ENCODE peak calls at places on chromosomes 5 and 9, in nine cellular contexts. Y is ELR; L is activated naive CD4-positive, alpha-beta T cell; B is EL; O is activated CD4-positive, CD25-positive, alpha-beta regulatory T cell; Q is activated T-cell treated with anti-CD3 and anti-CD28 coated beads for 48 hours; N is hypothalamus; U is HTR-8/SVneo; P is nephron progenitor cell. T is an unnamed sample.

GRCh38 chr9:4596165-4596922 is 65.8 kb upstream of the PLPP6 start:
- DNase-seq in Y (no peak), L (peak), B (no peak), O (no peak), Q (no peak), N (no peak), U (no peak), P (no peak), T (no peak)

GRCh38 chr9:94862242-94862610 is 135.7 kb downstream of the AOPEP start:
- DNase-seq in Y (no peak), L (no peak), B (no peak), O (no peak), Q (no peak), N (no peak), U (no peak), P (no peak), T (no peak)

GRCh38 chr9:78044189-78044588 is 12.6 kb upstream of the GNAQ start:
- DNase-seq in Y (no peak), L (no peak), B (no peak), O (no peak), Q (no peak), N (no peak), U (no peak), P (no peak), T (no peak)

GRCh38 chr9:70046274-70047070 is 2.8 kb downstream of the MAMDC2 start:
- DNase-seq in Y (peak), L (no peak), B (peak), O (no peak), Q (no peak), N (no peak), U (peak), P (no peak), T (peak)

GRCh38 chr5:89733772-89734171 is 675.8 kb downstream of the CETN3 start:
- DNase-seq in Y (no peak), L (no peak), B (no peak), O (no peak), Q (no peak), N (no peak), U (no peak), P (no peak), T (no peak)

GRCh38 chr5:55650391-55650790 is 61.7 kb downstream of the SLC38A9 start:
- DNase-seq in Y (peak), L (no peak), B (peak), O (no peak), Q (no peak), N (no peak), U (no peak), P (no peak), T (peak)

GRCh38 chr9:91342575-91342974 is 19.1 kb downstream of the AUH start:
- DNase-seq in Y (no peak), L (no peak), B (no peak), O (no peak), Q (no peak), N (no peak), U (no peak), P (no peak), T (no peak)

GRCh38 chr9:36871606-36872005 is 162.5 kb downstream of the PAX5 start:
- DNase-seq in Y (no peak), L (no peak), B (no peak), O (no peak), Q (no peak), N (no peak), U (no peak), P (no peak), T (no peak)

GRCh38 chr9:128098017-128098935 is 29.3 kb downstream of the PTGES2 start:
- DNase-seq in Y (peak), L (no peak), B (peak), O (no peak), Q (peak), N (peak), U (peak), P (peak), T (peak)

GRCh38 chr5:58922392-58923171 is 339.7 kb downstream of the RAB3C start:
- DNase-seq in Y (no peak), L (no peak), B (no peak), O (no peak), Q (no peak), N (peak), U (no peak), P (no peak), T (no peak)

GRCh38 chr9:87581513-87581912 is 83.8 kb downstream of the DAPK1 start:
- DNase-seq in Y (no peak), L (no peak), B (peak), O (no peak), Q (no peak), N (no peak), U (no peak), P (no peak), T (peak)

GRCh38 chr9:98860871-98861293 is 53.4 kb downstream of the GALNT12 start:
- DNase-seq in Y (peak), L (no peak), B (peak), O (no peak), Q (no peak), N (no peak), U (peak), P (no peak), T (peak)

GRCh38 chr9:82504620-82505019 is 516.0 kb downstream of the SPATA31D1 start:
- DNase-seq in Y (no peak), L (no peak), B (no peak), O (no peak), Q (no peak), N (no peak), U (no peak), P (no peak), T (no peak)

T was measured in RPMI7951.